ENCODE peak calls at places on chromosomes 5 and 9, in nine cellular contexts. P is AG09309, W is cardiac fibroblast, Z is BJ, F is suprapubic skin, A is HCT116, L is psoas muscle, U is fibroblast of lung, I is neural progenitor cell. E is an unnamed sample.

GRCh38 chr9:85740821-85741111 is 988 bp downstream of the AGTPBP1 start:
- DNase-seq in P (no peak), W (peak; percentile 26), Z (no peak), F (no peak), A (no peak), L (no peak), U (no peak), I (no peak), E (no peak)

GRCh38 chr5:172540099-172540870 is 86.0 kb upstream of the SH3PXD2B start:
- DNase-seq in P (no peak), W (no peak), Z (no peak), F (peak; percentile 24), A (no peak), L (no peak), U (no peak), I (no peak), E (no peak)

GRCh38 chr5:81849769-81850367 is 99.0 kb upstream of the SSBP2 start:
- DNase-seq in P (no peak), W (no peak), Z (no peak), F (no peak), A (no peak), L (no peak), U (no peak), I (peak; percentile 44), E (no peak)

GRCh38 chr9:88310310-88310980 is 77.8 kb upstream of the SPIN1 start:
- DNase-seq in P (no peak), W (peak; percentile 20), Z (no peak), F (no peak), A (no peak), L (no peak), U (no peak), I (peak; percentile 39), E (no peak)

GRCh38 chr5:128254789-128255188 is 171.2 kb downstream of the SLC12A2 start:
- DNase-seq in P (no peak), W (peak; percentile 44), Z (no peak), F (no peak), A (no peak), L (no peak), U (peak; percentile 40), I (no peak), E (no peak)

GRCh38 chr9:93057703-93058356 is 671 bp upstream of the SUSD3 start:
- DNase-seq in P (no peak), W (no peak), Z (no peak), F (no peak), A (no peak), L (no peak), U (no peak), I (no peak), E (no peak)

GRCh38 chr9:79769476-79770275 is 197.9 kb downstream of the TLE4 start:
- DNase-seq in P (no peak), W (no peak), Z (no peak), F (no peak), A (no peak), L (no peak), U (no peak), I (no peak), E (no peak)

GRCh38 chr5:164097747-164098146 is 592.3 kb downstream of the MAT2B start:
- DNase-seq in P (no peak), W (peak; percentile 23), Z (no peak), F (no peak), A (no peak), L (no peak), U (peak; percentile 86), I (no peak), E (no peak)

GRCh38 chr5:103366938-103367549 is 108.5 kb downstream of the MACIR start:
- DNase-seq in P (no peak), W (no peak), Z (no peak), F (no peak), A (no peak), L (no peak), U (no peak), I (peak; percentile 56), E (no peak)

GRCh38 chr5:121273818-121274433 is 577.8 kb upstream of the FTMT start:
- DNase-seq in P (peak; percentile 31), W (peak; percentile 68), Z (peak; percentile 13), F (no peak), A (peak; percentile 74), L (no peak), U (peak; percentile 63), I (no peak), E (peak; percentile 69)

GRCh38 chr5:170892201-170892600 is 30.4 kb downstream of the RANBP17 start:
- DNase-seq in P (no peak), W (peak; percentile 25), Z (no peak), F (no peak), A (no peak), L (no peak), U (peak; percentile 84), I (no peak), E (no peak)

GRCh38 chr9:27888661-27889295 is 315.5 kb upstream of the C9orf72 start:
- DNase-seq in P (no peak), W (no peak), Z (no peak), F (no peak), A (peak; percentile 7), L (no peak), U (no peak), I (no peak), E (no peak)

GRCh38 chr5:140322751-140323731 is 20.1 kb upstream of the PFDN1 start:
- DNase-seq in P (peak; percentile 69), W (peak; percentile 93), Z (peak; percentile 77), F (no peak), A (no peak), L (no peak), U (peak; percentile 98), I (peak; percentile 33), E (peak; percentile 83)

GRCh38 chr5:72209515-72210115 is 102.3 kb downstream of the MAP1B start:
- DNase-seq in P (no peak), W (peak; percentile 14), Z (no peak), F (no peak), A (no peak), L (no peak), U (peak; percentile 56), I (peak; percentile 60), E (no peak)

GRCh38 chr5:138303365-138303764 is 28.2 kb downstream of the CDC25C start:
- DNase-seq in P (no peak), W (no peak), Z (no peak), F (no peak), A (no peak), L (no peak), U (peak; percentile 43), I (no peak), E (peak; percentile 6)

GRCh38 chr5:21918451-21918850 is 934.7 kb downstream of the CDH12 start:
- DNase-seq in P (no peak), W (no peak), Z (no peak), F (no peak), A (no peak), L (no peak), U (no peak), I (no peak), E (no peak)

DNA sequence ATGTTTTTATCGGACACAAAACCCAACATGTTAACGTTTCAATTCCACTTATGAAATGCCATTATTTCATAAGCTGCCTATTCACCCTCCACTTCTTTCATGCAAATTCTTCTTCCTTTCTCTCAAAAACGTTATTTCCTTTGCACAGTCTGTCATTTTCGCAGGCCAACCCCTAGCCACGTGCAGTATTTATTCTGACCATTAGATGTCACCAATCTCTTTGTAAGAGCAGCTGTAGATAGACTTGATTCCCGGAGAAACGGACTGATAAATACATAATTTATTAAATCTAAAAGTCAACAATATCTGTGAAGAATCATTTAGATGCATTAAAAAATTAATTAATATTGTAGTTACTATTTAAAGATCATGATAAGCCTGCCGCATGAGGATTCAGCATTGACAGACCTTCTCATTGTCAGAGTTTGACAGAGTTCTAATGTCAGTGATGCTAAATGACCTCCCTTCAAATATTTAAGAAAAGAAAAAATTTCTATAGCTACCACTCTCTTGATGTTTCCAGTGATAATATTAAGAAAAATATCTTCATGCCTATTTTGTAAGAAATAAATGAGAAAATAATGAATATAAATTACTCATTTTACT is 933.6 kb downstream of the CDH12 start:
- DNase-seq in P (no peak), W (peak; percentile 44), Z (no peak), F (no peak), A (no peak), L (no peak), U (peak; percentile 25), I (peak; percentile 63), E (peak; percentile 9)
- TF ChIP-seq CTCF in P (peak; percentile 10), W (peak; percentile 62), Z (peak; percentile 29), F (peak; percentile 59), A (no peak), L (peak; percentile 28), U (peak; percentile 35), I (peak; percentile 82), E (peak; percentile 79)

DNA sequence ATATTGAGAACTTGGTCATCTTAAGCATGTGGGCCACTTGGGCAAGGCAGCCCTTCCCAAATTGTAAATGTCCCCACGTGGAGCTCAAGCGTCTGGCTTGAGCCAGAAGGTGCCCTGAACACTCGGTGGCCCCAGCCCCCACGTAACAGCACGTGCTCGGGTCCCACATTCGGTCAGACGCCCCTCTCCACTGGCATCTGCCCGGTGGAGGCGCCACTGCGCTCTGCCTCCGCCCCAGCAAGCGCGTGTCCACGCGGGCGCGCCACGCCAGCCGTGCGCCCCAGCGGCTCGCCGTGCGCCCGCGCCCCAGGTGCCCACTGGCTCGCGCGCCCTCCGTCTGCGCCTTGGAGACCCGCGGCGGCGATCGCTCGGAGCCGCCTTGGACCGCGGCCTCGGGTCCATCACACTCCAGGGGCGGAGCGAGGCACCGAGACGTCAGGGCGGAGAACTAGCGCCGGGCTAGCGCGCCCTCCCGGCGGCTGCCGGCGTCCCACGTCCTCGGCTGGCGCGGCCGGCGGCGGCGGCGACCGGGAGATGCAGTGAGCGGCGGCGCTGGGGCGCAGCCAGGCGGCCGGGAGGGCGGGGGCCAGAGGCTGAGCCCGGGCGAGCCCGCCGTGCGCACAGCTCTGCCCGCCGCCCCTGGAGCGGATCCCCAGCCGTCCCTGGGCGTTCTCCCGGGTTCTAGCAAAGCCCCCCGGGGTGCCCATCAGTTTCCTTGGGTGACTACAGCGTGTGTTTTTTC is at the start of gene PALM2AKAP2:
- DNase-seq in P (no peak), W (peak; percentile 66), Z (no peak), F (peak; percentile 64), A (no peak), L (peak; percentile 74), U (peak; percentile 73), I (peak; percentile 93), E (no peak)
- H3K4me3 ChIP-seq in P (peak within 1 kb of the TSS; percentile 82), W (peak within 1 kb of the TSS; percentile 74), Z (peak within 1 kb of the TSS; percentile 68), F (peak within 1 kb of the TSS; percentile 64), A (no peak within 1 kb of the TSS), L (peak within 1 kb of the TSS; percentile 70), U (peak within 1 kb of the TSS; percentile 93), I (peak within 1 kb of the TSS; percentile 98), E (peak within 1 kb of the TSS; percentile 80)

DNA sequence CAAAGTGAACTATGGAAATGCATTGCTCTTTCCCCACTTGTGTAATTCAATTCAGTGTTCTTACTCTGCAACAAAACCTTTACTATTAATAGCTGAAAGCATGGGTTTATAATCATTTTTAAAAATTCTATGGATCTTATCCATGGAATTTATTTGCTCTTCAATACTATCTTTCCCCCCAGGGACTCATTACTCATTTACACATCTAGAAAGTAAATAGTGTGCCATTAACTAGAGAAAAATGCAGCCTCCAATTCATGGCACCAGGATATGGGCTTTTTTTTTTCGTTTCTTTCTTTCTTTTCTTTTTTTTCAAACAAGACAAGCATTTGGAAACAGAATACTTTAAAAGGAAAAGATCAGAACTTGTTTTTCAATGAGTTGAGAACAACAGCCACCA is 172.4 kb upstream of the ANKRD55 start:
- DNase-seq in P (no peak), W (no peak), Z (no peak), F (no peak), A (no peak), L (no peak), U (no peak), I (no peak), E (no peak)
- TF ChIP-seq CTCF in P (no peak), W (no peak), Z (no peak), F (no peak), A (no peak), L (no peak), U (no peak), I (no peak), E (no peak)

GRCh38 chr9:31336391-31336790 is 1048.1 kb upstream of the ACO1 start:
- DNase-seq in P (no peak), W (peak; percentile 3), Z (no peak), F (no peak), A (no peak), L (no peak), U (no peak), I (no peak), E (no peak)
- H3K4me3 ChIP-seq in P (no peak overlapping the region), W (no peak overlapping the region), Z (no peak overlapping the region), F (no peak overlapping the region), A (no peak overlapping the region), L (no peak overlapping the region), U (no peak overlapping the region), I (no peak overlapping the region), E (no peak overlapping the region)

E was measured in epithelial cell of proximal tubule.